ENCODE peak calls at places on chromosomes 2 and 18, in nine cellular contexts. O is HFF-Myc, P is OCI-LY7, N is HL-60, X is A549, H is body of pancreas, T is IMR-90, I is lower leg skin, A is stomach. S is an unnamed sample.

GRCh38 chr2:210128961-210129360 is 42.2 kb downstream of the KANSL1L start:
- DNase-seq in N (no peak), A (peak), T (no peak), H (peak), X (no peak), I (no peak), P (no peak), O (no peak), S (no peak)

GRCh38 chr2:102110168-102110567 is 32.4 kb upstream of the IL1R1 start:
- DNase-seq in P (no peak), X (no peak), N (no peak), H (no peak), I (no peak), A (no peak), O (no peak), T (no peak), S (no peak)

GRCh38 chr18:41096504-41096903 is 858.5 kb upstream of the PIK3C3 start:
- DNase-seq in N (no peak), X (no peak), I (no peak), O (no peak), A (no peak), T (peak), P (no peak), H (no peak), S (no peak)

GRCh38 chr2:14634223-14634884 is 1.8 kb downstream of the LRATD1 start:
- DNase-seq in N (no peak), P (no peak), A (peak), T (peak), I (peak), X (peak), O (no peak), H (peak), S (peak)

GRCh38 chr2:182862003-182862402 is 4.4 kb downstream of the FRZB start:
- DNase-seq in O (no peak), H (peak), P (no peak), N (no peak), A (peak), X (no peak), I (no peak), T (no peak), S (no peak)

GRCh38 chr2:135471106-135471505 is 59.9 kb downstream of the ZRANB3 start:
- DNase-seq in X (no peak), P (no peak), H (no peak), O (no peak), N (no peak), T (no peak), A (no peak), I (no peak), S (no peak)

GRCh38 chr2:28583899-28584553 is 88.2 kb downstream of the PLB1 start:
- DNase-seq in X (peak), P (no peak), N (peak), T (peak), H (peak), I (peak), A (peak), O (peak), S (peak)

GRCh38 chr2:8607591-8607990 is 74.3 kb upstream of the ID2 start:
- DNase-seq in A (no peak), P (no peak), I (no peak), N (no peak), H (no peak), T (peak), X (peak), O (no peak), S (no peak)

GRCh38 chr2:143128681-143129580 is at the start of gene ARHGAP15:
- DNase-seq in P (peak), T (no peak), A (peak), H (no peak), I (no peak), N (peak), X (no peak), O (no peak), S (peak)

GRCh38 chr2:73877071-73877802 is 15.6 kb upstream of the ACTG2 start:
- DNase-seq in I (no peak), T (no peak), N (peak), A (no peak), X (no peak), O (no peak), H (no peak), P (no peak), S (peak)

GRCh38 chr2:71640459-71640858 is 187.1 kb downstream of the DYSF start:
- DNase-seq in T (no peak), O (no peak), A (no peak), N (no peak), P (no peak), I (no peak), X (no peak), H (no peak), S (no peak)

GRCh38 chr2:47652041-47652713 is 130.8 kb upstream of the MSH6 start:
- DNase-seq in O (no peak), X (no peak), T (no peak), I (no peak), N (no peak), H (no peak), P (no peak), A (no peak), S (no peak)

GRCh38 chr2:142425551-142425950 is 294.7 kb upstream of the LRP1B start:
- DNase-seq in P (no peak), A (no peak), T (no peak), I (no peak), X (no peak), H (no peak), N (no peak), O (no peak), S (no peak)

GRCh38 chr2:229974271-229974670 is 52.0 kb downstream of the FBXO36 start:
- DNase-seq in I (no peak), A (no peak), T (peak), O (no peak), X (peak), P (no peak), H (peak), N (no peak), S (no peak)

GRCh38 chr2:222569826-222570225 is 86.1 kb downstream of the FARSB start:
- DNase-seq in T (peak), A (no peak), O (no peak), X (no peak), N (no peak), I (no peak), P (no peak), H (no peak), S (no peak)

GRCh38 chr2:136327162-136327852 is 209.4 kb upstream of the CXCR4 start:
- DNase-seq in T (peak), H (no peak), O (peak), X (peak), N (no peak), A (peak), I (no peak), P (peak), S (peak)

DNA sequence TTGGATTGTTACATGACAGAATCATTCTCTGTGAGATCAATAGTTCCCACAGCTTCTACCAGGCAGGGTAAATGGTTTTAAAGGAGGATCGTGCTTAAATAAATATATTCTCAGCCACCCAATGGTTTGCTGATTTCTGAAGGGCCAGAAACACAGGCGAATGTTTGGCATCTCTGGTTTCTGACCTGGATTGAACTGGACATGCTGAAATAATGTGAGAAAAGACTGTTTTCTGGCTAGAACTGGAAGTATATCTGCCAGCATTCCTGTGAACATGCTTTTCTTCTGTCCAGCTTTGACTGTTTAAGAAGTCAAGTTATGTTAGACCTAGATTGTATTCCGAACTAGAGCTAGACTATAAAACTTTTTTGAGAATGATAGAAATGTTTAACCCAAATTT is 77.1 kb upstream of the COL3A1 start:
- DNase-seq in T (peak), X (no peak), O (no peak), A (no peak), I (no peak), N (no peak), P (no peak), H (no peak), S (no peak)
- H3K4me3 ChIP-seq in T (no peak), X (no peak), O (no peak), A (no peak), I (no peak), N (no peak), P (no peak), H (no peak), S (no peak)

GRCh38 chr2:201261471-201261870 is 1.1 kb downstream of the CASP8 start:
- DNase-seq in O (no peak), N (no peak), X (no peak), H (no peak), P (peak), T (no peak), A (no peak), I (no peak), S (peak)
- H3K4me3 ChIP-seq in O (no peak), N (peak), X (no peak), H (no peak), P (peak), T (no peak), A (peak), I (no peak), S (no peak)

DNA sequence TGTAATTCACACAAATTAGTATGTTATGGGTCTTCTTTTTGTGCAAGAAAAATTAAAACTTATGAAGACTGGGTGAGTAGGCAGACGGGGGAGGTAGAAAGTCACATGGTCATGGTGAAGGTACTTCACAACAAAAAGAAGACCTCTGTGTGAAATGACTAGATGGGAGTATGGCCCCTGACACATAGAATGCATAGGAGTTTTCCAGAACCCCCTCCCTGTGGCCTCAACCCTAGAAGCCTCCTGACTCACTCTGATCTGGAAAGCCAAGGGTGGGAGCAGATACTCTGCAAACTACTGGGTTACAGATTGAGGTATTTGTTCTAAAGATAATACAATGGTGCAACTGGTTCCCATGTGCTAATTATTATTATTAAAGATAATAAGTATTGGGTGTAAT is 23.2 kb downstream of the SATB2 start:
- DNase-seq in H (no peak), I (no peak), P (no peak), N (no peak), O (no peak), T (no peak), X (no peak), A (no peak), S (no peak)
- H3K4me3 ChIP-seq in H (no peak), I (no peak), P (no peak), N (no peak), O (no peak), T (no peak), X (no peak), A (no peak), S (no peak)

GRCh38 chr2:96202152-96202856 is 6.3 kb downstream of the STARD7 start:
- DNase-seq in X (no peak), P (no peak), H (no peak), A (no peak), I (no peak), N (no peak), O (no peak), T (no peak), S (no peak)

GRCh38 chr2:96204836-96205235 is 3.8 kb downstream of the STARD7 start:
- DNase-seq in N (no peak), H (no peak), I (no peak), T (no peak), A (no peak), X (no peak), O (no peak), P (no peak), S (no peak)

GRCh38 chr2:96201338-96201737 is 7.3 kb downstream of the STARD7 start:
- DNase-seq in H (peak), X (no peak), I (no peak), P (no peak), N (no peak), O (no peak), T (no peak), A (no peak), S (no peak)

GRCh38 chr2:96205238-96205637 is 3.4 kb downstream of the STARD7 start:
- DNase-seq in N (no peak), H (no peak), O (no peak), P (no peak), T (no peak), A (no peak), X (no peak), I (no peak), S (no peak)

GRCh38 chr2:96203130-96204028 is 5.2 kb downstream of the STARD7 start:
- DNase-seq in P (no peak), O (no peak), H (no peak), I (no peak), X (no peak), N (no peak), T (no peak), A (no peak), S (peak)
- H3K4me3 ChIP-seq in P (peak), O (no peak), H (no peak), I (no peak), X (no peak), N (no peak), T (no peak), A (no peak), S (peak)

DNA sequence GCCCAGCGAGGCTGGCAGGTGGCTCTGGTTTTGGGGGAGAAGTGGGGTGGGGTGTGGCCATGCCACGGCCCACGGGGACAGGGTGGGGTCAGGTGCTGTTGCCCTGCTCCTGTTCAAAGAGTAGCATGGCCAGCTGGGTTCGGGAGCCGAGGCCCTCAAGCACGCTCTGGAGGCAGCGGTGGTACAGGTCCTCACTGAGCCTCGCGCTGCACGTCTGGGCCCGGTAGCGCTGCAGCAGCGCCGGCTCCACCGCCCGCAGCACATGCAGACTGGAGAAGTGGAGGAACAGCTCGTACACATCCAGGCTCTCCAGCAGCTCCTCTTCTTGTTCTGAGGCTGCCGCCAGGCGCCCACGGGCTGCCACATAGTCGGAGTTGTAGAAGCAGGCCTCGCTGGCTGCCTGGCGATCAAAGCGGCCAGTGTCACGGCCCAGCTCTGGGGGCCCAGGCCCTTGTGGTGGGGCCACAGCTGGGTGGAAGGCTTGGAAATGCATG is 4.3 kb downstream of the CHPF start:
- DNase-seq in X (no peak), P (no peak), N (no peak), T (no peak), O (no peak), H (no peak), A (no peak), I (no peak), S (no peak)
- H3K4me3 ChIP-seq in X (no peak), P (no peak), N (no peak), T (no peak), O (no peak), H (no peak), A (no peak), I (no peak), S (no peak)

DNA sequence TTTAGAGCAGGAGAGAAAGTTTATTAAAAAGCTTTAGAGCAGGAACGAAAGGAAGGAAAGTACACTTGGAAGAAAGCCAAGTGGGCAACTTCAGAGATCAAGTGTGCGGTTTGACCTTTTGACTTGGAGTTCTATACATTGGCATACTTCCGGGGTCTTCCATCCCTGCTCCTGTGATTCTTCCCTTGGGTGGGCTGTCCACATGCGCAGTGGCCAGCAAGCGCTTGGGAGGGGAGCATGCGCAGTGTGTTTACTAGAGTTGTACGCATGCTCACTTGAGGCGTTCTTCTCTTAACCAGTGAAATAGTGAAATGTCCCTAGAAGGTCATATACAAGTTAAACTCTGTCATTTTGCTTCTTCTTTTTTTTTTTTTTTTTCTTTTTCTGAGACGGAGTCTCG is 56.9 kb upstream of the ZNF532 start:
- DNase-seq in I (no peak), A (no peak), T (no peak), O (no peak), H (no peak), N (no peak), P (no peak), X (no peak), S (no peak)
- H3K4me3 ChIP-seq in I (no peak), A (no peak), T (no peak), O (no peak), H (no peak), N (no peak), P (no peak), X (no peak), S (no peak)

S was measured in GM12865.